ENCODE peak calls at places on chromosomes 6 and 20, in five cellular contexts. Q is GM23248, E is endothelial cell of umbilical vein, L is neural progenitor cell, O is PC-9. H is an unnamed sample.

GRCh38 chr6:75940558-75940957 is 131.9 kb downstream of the IMPG1 start:
- DNase-seq in E (no peak), L (no peak), Q (no peak), O (no peak), H (no peak)

GRCh38 chr6:110878751-110879539 is 4.4 kb downstream of the AMD1 start:
- DNase-seq in E (peak), Q (peak), O (no peak), L (peak), H (no peak)

GRCh38 chr6:34359438-34360158 is 32.9 kb downstream of the NUDT3 start:
- DNase-seq in Q (peak), O (no peak), E (no peak), L (no peak), H (peak)

GRCh38 chr6:163745566-163746400 is 331.3 kb downstream of the QKI start:
- DNase-seq in E (peak), O (no peak), Q (peak), L (peak), H (peak)

GRCh38 chr6:127117979-127118504 is 429 bp upstream of the RSPO3 start:
- DNase-seq in Q (peak), L (peak), O (no peak), E (peak), H (no peak)

GRCh38 chr20:38534756-38535155 is 46.2 kb upstream of the ADIG start:
- DNase-seq in O (no peak), E (no peak), Q (no peak), L (no peak), H (no peak)

GRCh38 chr6:14584450-14584849 is 466.9 kb downstream of the CD83 start:
- DNase-seq in L (no peak), O (no peak), E (no peak), Q (peak), H (no peak)

GRCh38 chr6:15505463-15505918 is 157.3 kb downstream of the DTNBP1 start:
- DNase-seq in E (no peak), Q (no peak), L (no peak), O (no peak), H (no peak)

GRCh38 chr6:117411474-117411873 is 14.3 kb downstream of the ROS1 start:
- DNase-seq in E (no peak), L (no peak), O (no peak), Q (no peak), H (no peak)

GRCh38 chr20:22679197-22679596 is 94.8 kb upstream of the FOXA2 start:
- DNase-seq in Q (no peak), L (no peak), E (no peak), O (no peak), H (no peak)

GRCh38 chr6:160132776-160133338 is 11.2 kb downstream of the SLC22A1 start:
- DNase-seq in Q (peak), L (no peak), O (no peak), E (no peak), H (peak)

GRCh38 chr6:42204768-42205282 is 10.1 kb upstream of the GUCA1B start:
- DNase-seq in L (no peak), O (no peak), Q (no peak), E (no peak), H (no peak)

GRCh38 chr20:50409495-50409894 is 100.7 kb upstream of the PTPN1 start:
- DNase-seq in L (no peak), Q (peak), E (no peak), O (no peak), H (no peak)

GRCh38 chr6:26401987-26402658 is at the start of gene BTN3A1:
- DNase-seq in O (peak), E (peak), L (peak), Q (peak), H (peak)

GRCh38 chr20:25237610-25238318 is 10.1 kb upstream of the PYGB start:
- DNase-seq in Q (peak), L (no peak), E (peak), O (peak), H (peak)

GRCh38 chr20:25454153-25454900 is 46.9 kb downstream of the GINS1 start:
- DNase-seq in L (no peak), E (no peak), Q (no peak), O (no peak), H (no peak)

GRCh38 chr6:20448828-20449227 is 47.1 kb downstream of the E2F3 start:
- DNase-seq in O (no peak), L (no peak), E (no peak), Q (no peak), H (no peak)

GRCh38 chr6:106125925-106126435 is 39.8 kb downstream of the PRDM1 start:
- DNase-seq in E (no peak), Q (peak), L (no peak), O (no peak), H (no peak)

GRCh38 chr20:39195495-39196129 is 233.5 kb downstream of the DHX35 start:
- DNase-seq in L (peak), Q (no peak), O (no peak), E (no peak), H (no peak)

GRCh38 chr20:5400164-5400762 is 83.5 kb upstream of the PROKR2 start:
- DNase-seq in Q (peak), E (peak), L (peak), O (no peak), H (peak)

GRCh38 chr6:14000901-14001300 is 76.1 kb downstream of the RNF182 start:
- DNase-seq in Q (peak), O (no peak), E (no peak), L (no peak), H (no peak)

GRCh38 chr6:85460951-85461805 is 11.3 kb downstream of the NT5E start:
- DNase-seq in O (peak), L (no peak), Q (peak), E (peak), H (peak)

GRCh38 chr6:4280721-4281120 is 145.3 kb upstream of the ECI2 start:
- DNase-seq in E (peak), L (no peak), O (peak), Q (peak), H (peak)

GRCh38 chr20:37363221-37364012 is 17.5 kb downstream of the SRC start:
- DNase-seq in L (no peak), Q (no peak), O (no peak), E (no peak), H (no peak)

GRCh38 chr6:29678114-29678513 is 2.8 kb downstream of the ZFP57 start:
- DNase-seq in L (no peak), O (no peak), E (no peak), Q (no peak), H (no peak)

GRCh38 chr6:20227350-20227749 is 15.1 kb upstream of the MBOAT1 start:
- DNase-seq in L (no peak), Q (no peak), O (no peak), E (no peak), H (no peak)

GRCh38 chr6:144725731-144726522 is 440.8 kb downstream of the UTRN start:
- DNase-seq in O (no peak), L (no peak), Q (no peak), E (no peak), H (peak)

GRCh38 chr6:40779399-40779798 is 192.2 kb upstream of the LRFN2 start:
- DNase-seq in O (no peak), Q (peak), L (no peak), E (peak), H (peak)

GRCh38 chr6:111533087-111533784 is 50.2 kb upstream of the REV3L start:
- DNase-seq in Q (no peak), O (no peak), L (no peak), E (no peak), H (no peak)

GRCh38 chr20:19244291-19244690 is 31.8 kb downstream of the SLC24A3 start:
- DNase-seq in L (no peak), Q (no peak), O (no peak), E (no peak), H (no peak)

DNA sequence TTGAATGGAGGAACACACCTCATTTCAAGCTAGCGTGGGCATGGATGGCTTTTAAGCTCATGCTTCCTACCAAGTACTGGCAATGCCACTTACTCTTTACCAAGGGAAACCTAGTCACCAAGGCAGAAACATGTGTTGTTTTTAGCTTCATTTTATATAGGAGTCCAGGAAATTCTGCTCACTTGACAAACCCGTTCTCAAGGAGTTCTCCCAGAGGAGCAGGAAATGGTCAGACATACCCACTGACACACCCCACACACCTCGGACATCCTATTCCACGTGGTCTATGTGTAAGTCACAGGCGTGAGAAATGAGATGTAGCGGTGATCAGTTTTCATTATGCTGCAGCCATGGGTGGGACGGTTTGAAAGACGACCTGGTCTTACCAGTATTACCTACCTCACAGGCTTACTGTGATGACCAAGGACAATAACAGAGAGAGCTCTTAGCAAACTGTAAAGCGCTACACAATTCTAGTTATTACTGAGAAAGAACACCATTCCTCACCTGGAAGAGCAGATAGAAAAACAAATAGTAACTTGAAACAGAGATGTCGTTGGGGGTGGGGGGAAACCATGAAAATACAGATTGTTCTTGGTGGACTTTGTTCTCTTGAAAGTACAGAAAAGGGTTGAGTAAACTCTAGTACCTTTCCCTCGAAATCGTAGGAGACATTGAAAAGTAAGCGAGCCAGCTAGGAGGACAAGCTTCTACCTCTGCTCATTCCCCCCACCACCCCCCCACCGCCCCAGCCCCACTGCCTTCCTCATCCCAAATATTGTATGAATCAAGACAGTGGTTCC is 1.7 kb downstream of the CNKSR3 start:
- DNase-seq in Q (peak), L (no peak), O (peak), E (peak), H (peak)
- TF ChIP-seq EZH2 in Q (no peak), L (no peak), O (no peak), E (no peak), H (no peak)

GRCh38 chr20:672975-673604 is 2.5 kb downstream of the SCRT2 start:
- DNase-seq in L (no peak), Q (no peak), O (no peak), E (no peak), H (no peak)
- TF ChIP-seq EZH2 in L (no peak), Q (no peak), O (no peak), E (no peak), H (no peak)

GRCh38 chr6:24357336-24358218 is at the start of gene DCDC2:
- DNase-seq in O (peak), E (no peak), L (peak), Q (peak), H (peak)
- TF ChIP-seq EZH2 in O (no peak), E (no peak), L (no peak), Q (no peak), H (peak)

GRCh38 chr6:149941583-149942460 is at the start of gene ULBP2:
- DNase-seq in O (peak), L (peak), E (peak), Q (peak), H (peak)

GRCh38 chr6:149936743-149937142 is 5.1 kb upstream of the ULBP2 start:
- DNase-seq in Q (no peak), E (no peak), O (no peak), L (no peak), H (no peak)

GRCh38 chr6:149939909-149940672 is 1.7 kb upstream of the ULBP2 start:
- DNase-seq in E (no peak), O (no peak), Q (no peak), L (no peak), H (no peak)

GRCh38 chr6:149940673-149940984 is 1.2 kb upstream of the ULBP2 start:
- DNase-seq in Q (no peak), O (no peak), L (no peak), E (no peak), H (no peak)

DNA sequence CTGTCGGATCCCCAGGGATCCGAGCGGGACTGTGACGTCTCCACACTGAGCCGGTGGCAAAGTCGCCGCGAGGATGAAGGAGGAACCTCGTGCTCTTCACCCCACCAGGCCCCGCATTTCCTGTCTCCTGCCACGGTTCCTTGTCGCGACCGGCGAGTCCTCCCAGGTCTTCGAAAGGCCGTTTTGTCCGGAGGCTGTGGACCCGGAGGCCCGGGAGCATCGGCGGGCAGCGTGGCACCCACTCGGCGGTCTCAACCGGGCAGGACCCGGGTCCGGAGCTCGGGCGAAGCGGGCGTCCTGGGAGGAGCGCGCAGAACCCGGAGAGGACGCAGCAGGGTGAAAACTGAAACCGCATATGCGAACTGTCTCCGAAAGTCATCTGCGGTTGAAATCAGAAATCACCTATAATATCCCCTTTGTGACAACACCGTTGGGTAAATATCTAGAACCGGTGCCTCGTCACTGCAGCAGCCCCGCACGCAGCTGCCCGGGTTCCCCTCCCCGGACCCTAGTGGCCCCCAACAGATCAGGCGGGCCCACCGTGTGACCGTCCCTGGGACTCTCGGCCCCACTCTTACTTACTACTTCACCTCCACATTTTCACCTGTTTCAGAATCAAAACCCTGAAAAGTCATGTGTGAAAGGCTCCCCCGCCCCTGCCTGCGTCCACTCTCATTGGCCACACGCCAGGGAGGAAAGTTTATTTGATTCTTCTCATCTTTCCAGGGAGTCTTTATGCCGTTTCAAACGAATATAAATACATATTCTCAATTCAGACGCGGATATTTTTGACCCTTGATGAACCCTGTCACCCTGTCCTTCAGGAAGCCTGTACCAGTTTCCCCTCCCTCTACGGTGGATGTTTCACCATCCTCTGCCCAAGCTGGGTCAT is 3.0 kb upstream of the ULBP2 start:
- DNase-seq in O (no peak), E (no peak), Q (peak), L (no peak), H (no peak)
- TF ChIP-seq EZH2 in O (no peak), E (peak), Q (no peak), L (peak), H (peak)

GRCh38 chr6:37432590-37432915 is 468 bp upstream of the CMTR1 start:
- DNase-seq in O (no peak), Q (no peak), L (no peak), E (no peak), H (no peak)
- TF ChIP-seq EZH2 in O (no peak), Q (no peak), L (no peak), E (no peak), H (no peak)

GRCh38 chr20:3326779-3327521 is 80.5 kb downstream of the DNAAF9 start:
- DNase-seq in E (no peak), O (no peak), Q (no peak), L (no peak), H (no peak)
- TF ChIP-seq EZH2 in E (no peak), O (no peak), Q (no peak), L (no peak), H (no peak)

GRCh38 chr6:21664263-21665081 is 70.9 kb downstream of the SOX4 start:
- DNase-seq in L (peak), E (peak), Q (peak), O (peak), H (peak)
- TF ChIP-seq EZH2 in L (no peak), E (peak), Q (peak), O (no peak), H (peak)

GRCh38 chr6:93418448-93419303 is 683 bp downstream of the EPHA7 start:
- DNase-seq in L (peak), Q (peak), E (peak), O (peak), H (peak)
- TF ChIP-seq EZH2 in L (no peak), Q (no peak), E (no peak), O (no peak), H (no peak)